ENCODE peak calls at places on chromosomes 4 and X, in ten cellular contexts. One of them, this sample, is unnamed.

GRCh38 chrX:112424166-112424565 is 255.6 kb downstream of the LHFPL1 start:
- DNase-seq in progenitor cell of endocrine pancreas: no peak
- DNase-seq in activated CD4-positive, alpha-beta T cell treated with anti-CD3 and anti-CD28 coated beads for 48 hours: no peak
- DNase-seq in NCI-H187: no peak
- DNase-seq in AML-193: no peak
- DNase-seq in activated CD8-positive, alpha-beta memory T cell treated with anti-CD3 and anti-CD28 coated beads for 48 hours: no peak
- DNase-seq in RWPE1: no peak
- DNase-seq in amniotic stem cell: no peak
- DNase-seq in ureter: no peak
- DNase-seq in effector memory CD8-positive, alpha-beta T cell: no peak
- DNase-seq in this sample: no peak

GRCh38 chr4:159248383-159249178 is 145.7 kb downstream of the RAPGEF2 start:
- DNase-seq in progenitor cell of endocrine pancreas: no peak
- DNase-seq in activated CD4-positive, alpha-beta T cell treated with anti-CD3 and anti-CD28 coated beads for 48 hours: no peak
- DNase-seq in NCI-H187: no peak
- DNase-seq in AML-193: no peak
- DNase-seq in activated CD8-positive, alpha-beta memory T cell treated with anti-CD3 and anti-CD28 coated beads for 48 hours: no peak
- DNase-seq in RWPE1: no peak
- DNase-seq in amniotic stem cell: no peak
- DNase-seq in ureter: no peak
- DNase-seq in effector memory CD8-positive, alpha-beta T cell: no peak
- DNase-seq in this sample: no peak

GRCh38 chr4:91373546-91373945 is 930.2 kb upstream of the GRID2 start:
- DNase-seq in progenitor cell of endocrine pancreas: no peak
- DNase-seq in activated CD4-positive, alpha-beta T cell treated with anti-CD3 and anti-CD28 coated beads for 48 hours: no peak
- DNase-seq in NCI-H187: no peak
- DNase-seq in AML-193: no peak
- DNase-seq in activated CD8-positive, alpha-beta memory T cell treated with anti-CD3 and anti-CD28 coated beads for 48 hours: no peak
- DNase-seq in RWPE1: no peak
- DNase-seq in amniotic stem cell: no peak
- DNase-seq in ureter: no peak
- DNase-seq in effector memory CD8-positive, alpha-beta T cell: no peak
- DNase-seq in this sample: no peak

GRCh38 chrX:101550825-101551767 is 749 bp downstream of the ARMCX1 start:
- DNase-seq in progenitor cell of endocrine pancreas: no peak
- DNase-seq in activated CD4-positive, alpha-beta T cell treated with anti-CD3 and anti-CD28 coated beads for 48 hours: peak
- DNase-seq in NCI-H187: no peak
- DNase-seq in AML-193: peak
- DNase-seq in activated CD8-positive, alpha-beta memory T cell treated with anti-CD3 and anti-CD28 coated beads for 48 hours: no peak
- DNase-seq in RWPE1: peak
- DNase-seq in amniotic stem cell: no peak
- DNase-seq in ureter: peak
- DNase-seq in effector memory CD8-positive, alpha-beta T cell: no peak
- DNase-seq in this sample: no peak

GRCh38 chrX:24999501-24999900 is 16.3 kb downstream of the ARX start:
- DNase-seq in progenitor cell of endocrine pancreas: no peak
- DNase-seq in activated CD4-positive, alpha-beta T cell treated with anti-CD3 and anti-CD28 coated beads for 48 hours: no peak
- DNase-seq in NCI-H187: no peak
- DNase-seq in AML-193: no peak
- DNase-seq in activated CD8-positive, alpha-beta memory T cell treated with anti-CD3 and anti-CD28 coated beads for 48 hours: no peak
- DNase-seq in RWPE1: no peak
- DNase-seq in amniotic stem cell: no peak
- DNase-seq in ureter: no peak
- DNase-seq in effector memory CD8-positive, alpha-beta T cell: no peak
- DNase-seq in this sample: no peak

GRCh38 chr4:132540797-132541196 is 608.3 kb upstream of the PCDH10 start:
- DNase-seq in progenitor cell of endocrine pancreas: no peak
- DNase-seq in activated CD4-positive, alpha-beta T cell treated with anti-CD3 and anti-CD28 coated beads for 48 hours: no peak
- DNase-seq in NCI-H187: no peak
- DNase-seq in AML-193: no peak
- DNase-seq in activated CD8-positive, alpha-beta memory T cell treated with anti-CD3 and anti-CD28 coated beads for 48 hours: no peak
- DNase-seq in RWPE1: no peak
- DNase-seq in amniotic stem cell: no peak
- DNase-seq in ureter: no peak
- DNase-seq in effector memory CD8-positive, alpha-beta T cell: no peak
- DNase-seq in this sample: no peak

GRCh38 chr4:184328022-184328736 is 110.5 kb upstream of the ENPP6 start:
- DNase-seq in progenitor cell of endocrine pancreas: no peak
- DNase-seq in activated CD4-positive, alpha-beta T cell treated with anti-CD3 and anti-CD28 coated beads for 48 hours: peak
- DNase-seq in NCI-H187: no peak
- DNase-seq in AML-193: no peak
- DNase-seq in activated CD8-positive, alpha-beta memory T cell treated with anti-CD3 and anti-CD28 coated beads for 48 hours: no peak
- DNase-seq in RWPE1: peak
- DNase-seq in amniotic stem cell: no peak
- DNase-seq in ureter: peak
- DNase-seq in effector memory CD8-positive, alpha-beta T cell: no peak
- DNase-seq in this sample: no peak

GRCh38 chr4:128468485-128468989 is 180.9 kb upstream of the PGRMC2 start:
- DNase-seq in progenitor cell of endocrine pancreas: no peak
- DNase-seq in activated CD4-positive, alpha-beta T cell treated with anti-CD3 and anti-CD28 coated beads for 48 hours: peak
- DNase-seq in NCI-H187: no peak
- DNase-seq in AML-193: no peak
- DNase-seq in activated CD8-positive, alpha-beta memory T cell treated with anti-CD3 and anti-CD28 coated beads for 48 hours: no peak
- DNase-seq in RWPE1: peak
- DNase-seq in amniotic stem cell: peak
- DNase-seq in ureter: peak
- DNase-seq in effector memory CD8-positive, alpha-beta T cell: no peak
- DNase-seq in this sample: peak

GRCh38 chr4:186651181-186651603 is 72.5 kb downstream of the FAT1 start:
- DNase-seq in progenitor cell of endocrine pancreas: no peak
- DNase-seq in activated CD4-positive, alpha-beta T cell treated with anti-CD3 and anti-CD28 coated beads for 48 hours: no peak
- DNase-seq in NCI-H187: no peak
- DNase-seq in AML-193: no peak
- DNase-seq in activated CD8-positive, alpha-beta memory T cell treated with anti-CD3 and anti-CD28 coated beads for 48 hours: no peak
- DNase-seq in RWPE1: no peak
- DNase-seq in amniotic stem cell: no peak
- DNase-seq in ureter: no peak
- DNase-seq in effector memory CD8-positive, alpha-beta T cell: no peak
- DNase-seq in this sample: no peak

GRCh38 chr4:141328550-141329173 is 108.0 kb downstream of the ZNF330 start:
- DNase-seq in progenitor cell of endocrine pancreas: no peak
- DNase-seq in activated CD4-positive, alpha-beta T cell treated with anti-CD3 and anti-CD28 coated beads for 48 hours: no peak
- DNase-seq in NCI-H187: no peak
- DNase-seq in AML-193: no peak
- DNase-seq in activated CD8-positive, alpha-beta memory T cell treated with anti-CD3 and anti-CD28 coated beads for 48 hours: no peak
- DNase-seq in RWPE1: no peak
- DNase-seq in amniotic stem cell: no peak
- DNase-seq in ureter: no peak
- DNase-seq in effector memory CD8-positive, alpha-beta T cell: no peak
- DNase-seq in this sample: no peak

GRCh38 chr4:15149842-15150592 is 147.7 kb downstream of the CPEB2 start:
- DNase-seq in progenitor cell of endocrine pancreas: peak
- DNase-seq in activated CD4-positive, alpha-beta T cell treated with anti-CD3 and anti-CD28 coated beads for 48 hours: no peak
- DNase-seq in NCI-H187: no peak
- DNase-seq in AML-193: peak
- DNase-seq in activated CD8-positive, alpha-beta memory T cell treated with anti-CD3 and anti-CD28 coated beads for 48 hours: no peak
- DNase-seq in RWPE1: peak
- DNase-seq in amniotic stem cell: peak
- DNase-seq in ureter: peak
- DNase-seq in effector memory CD8-positive, alpha-beta T cell: no peak
- DNase-seq in this sample: peak

GRCh38 chr4:147730333-147730732 is 1.6 kb upstream of the ARHGAP10 start:
- DNase-seq in progenitor cell of endocrine pancreas: no peak
- DNase-seq in activated CD4-positive, alpha-beta T cell treated with anti-CD3 and anti-CD28 coated beads for 48 hours: no peak
- DNase-seq in NCI-H187: no peak
- DNase-seq in AML-193: peak
- DNase-seq in activated CD8-positive, alpha-beta memory T cell treated with anti-CD3 and anti-CD28 coated beads for 48 hours: no peak
- DNase-seq in RWPE1: no peak
- DNase-seq in amniotic stem cell: no peak
- DNase-seq in ureter: no peak
- DNase-seq in effector memory CD8-positive, alpha-beta T cell: no peak
- DNase-seq in this sample: no peak

GRCh38 chr4:19224820-19225219 is 1026.9 kb upstream of the SLIT2 start:
- DNase-seq in progenitor cell of endocrine pancreas: no peak
- DNase-seq in activated CD4-positive, alpha-beta T cell treated with anti-CD3 and anti-CD28 coated beads for 48 hours: no peak
- DNase-seq in NCI-H187: no peak
- DNase-seq in AML-193: peak
- DNase-seq in activated CD8-positive, alpha-beta memory T cell treated with anti-CD3 and anti-CD28 coated beads for 48 hours: no peak
- DNase-seq in RWPE1: no peak
- DNase-seq in amniotic stem cell: peak
- DNase-seq in ureter: no peak
- DNase-seq in effector memory CD8-positive, alpha-beta T cell: no peak
- DNase-seq in this sample: no peak

GRCh38 chrX:16023790-16024734 is 99.3 kb upstream of the GRPR start:
- DNase-seq in progenitor cell of endocrine pancreas: no peak
- DNase-seq in activated CD4-positive, alpha-beta T cell treated with anti-CD3 and anti-CD28 coated beads for 48 hours: no peak
- DNase-seq in NCI-H187: no peak
- DNase-seq in AML-193: no peak
- DNase-seq in activated CD8-positive, alpha-beta memory T cell treated with anti-CD3 and anti-CD28 coated beads for 48 hours: no peak
- DNase-seq in RWPE1: peak
- DNase-seq in amniotic stem cell: no peak
- DNase-seq in ureter: no peak
- DNase-seq in effector memory CD8-positive, alpha-beta T cell: no peak
- DNase-seq in this sample: no peak

GRCh38 chr4:186191266-186192067 is at the start of gene CYP4V2:
- DNase-seq in progenitor cell of endocrine pancreas: peak
- DNase-seq in activated CD4-positive, alpha-beta T cell treated with anti-CD3 and anti-CD28 coated beads for 48 hours: peak
- DNase-seq in NCI-H187: peak
- DNase-seq in AML-193: peak
- DNase-seq in activated CD8-positive, alpha-beta memory T cell treated with anti-CD3 and anti-CD28 coated beads for 48 hours: peak
- DNase-seq in RWPE1: peak
- DNase-seq in amniotic stem cell: peak
- DNase-seq in ureter: peak
- DNase-seq in effector memory CD8-positive, alpha-beta T cell: peak
- DNase-seq in this sample: peak

GRCh38 chr4:78962597-78963115 is 23.4 kb upstream of the PAQR3 start:
- DNase-seq in progenitor cell of endocrine pancreas: no peak
- DNase-seq in activated CD4-positive, alpha-beta T cell treated with anti-CD3 and anti-CD28 coated beads for 48 hours: no peak
- DNase-seq in NCI-H187: no peak
- DNase-seq in AML-193: no peak
- DNase-seq in activated CD8-positive, alpha-beta memory T cell treated with anti-CD3 and anti-CD28 coated beads for 48 hours: no peak
- DNase-seq in RWPE1: no peak
- DNase-seq in amniotic stem cell: no peak
- DNase-seq in ureter: no peak
- DNase-seq in effector memory CD8-positive, alpha-beta T cell: no peak
- DNase-seq in this sample: no peak

GRCh38 chrX:115960440-115961084 is 210.0 kb upstream of the AGTR2 start:
- DNase-seq in progenitor cell of endocrine pancreas: no peak
- DNase-seq in activated CD4-positive, alpha-beta T cell treated with anti-CD3 and anti-CD28 coated beads for 48 hours: no peak
- DNase-seq in NCI-H187: peak
- DNase-seq in AML-193: no peak
- DNase-seq in activated CD8-positive, alpha-beta memory T cell treated with anti-CD3 and anti-CD28 coated beads for 48 hours: no peak
- DNase-seq in RWPE1: peak
- DNase-seq in amniotic stem cell: no peak
- DNase-seq in ureter: no peak
- DNase-seq in effector memory CD8-positive, alpha-beta T cell: no peak
- DNase-seq in this sample: no peak

GRCh38 chrX:153582896-153583295 is 16.0 kb downstream of the CCNQ start:
- DNase-seq in progenitor cell of endocrine pancreas: no peak
- DNase-seq in activated CD4-positive, alpha-beta T cell treated with anti-CD3 and anti-CD28 coated beads for 48 hours: peak
- DNase-seq in NCI-H187: no peak
- DNase-seq in AML-193: peak
- DNase-seq in activated CD8-positive, alpha-beta memory T cell treated with anti-CD3 and anti-CD28 coated beads for 48 hours: no peak
- DNase-seq in RWPE1: no peak
- DNase-seq in amniotic stem cell: no peak
- DNase-seq in ureter: no peak
- DNase-seq in effector memory CD8-positive, alpha-beta T cell: peak
- DNase-seq in this sample: no peak

GRCh38 chrX:118730500-118731247 is 3.3 kb downstream of the IL13RA1 start:
- DNase-seq in progenitor cell of endocrine pancreas: no peak
- DNase-seq in activated CD4-positive, alpha-beta T cell treated with anti-CD3 and anti-CD28 coated beads for 48 hours: no peak
- DNase-seq in NCI-H187: no peak
- DNase-seq in AML-193: no peak
- DNase-seq in activated CD8-positive, alpha-beta memory T cell treated with anti-CD3 and anti-CD28 coated beads for 48 hours: no peak
- DNase-seq in RWPE1: no peak
- DNase-seq in amniotic stem cell: no peak
- DNase-seq in ureter: no peak
- DNase-seq in effector memory CD8-positive, alpha-beta T cell: no peak
- DNase-seq in this sample: no peak

GRCh38 chrX:16664059-16664458 is 14.1 kb downstream of the S100G start:
- DNase-seq in progenitor cell of endocrine pancreas: no peak
- DNase-seq in activated CD4-positive, alpha-beta T cell treated with anti-CD3 and anti-CD28 coated beads for 48 hours: no peak
- DNase-seq in NCI-H187: no peak
- DNase-seq in AML-193: no peak
- DNase-seq in activated CD8-positive, alpha-beta memory T cell treated with anti-CD3 and anti-CD28 coated beads for 48 hours: no peak
- DNase-seq in RWPE1: no peak
- DNase-seq in amniotic stem cell: no peak
- DNase-seq in ureter: no peak
- DNase-seq in effector memory CD8-positive, alpha-beta T cell: no peak
- DNase-seq in this sample: no peak

GRCh38 chr4:102625232-102625930 is 124.2 kb downstream of the NFKB1 start:
- DNase-seq in progenitor cell of endocrine pancreas: no peak
- DNase-seq in activated CD4-positive, alpha-beta T cell treated with anti-CD3 and anti-CD28 coated beads for 48 hours: peak
- DNase-seq in NCI-H187: no peak
- DNase-seq in AML-193: peak
- DNase-seq in activated CD8-positive, alpha-beta memory T cell treated with anti-CD3 and anti-CD28 coated beads for 48 hours: no peak
- DNase-seq in RWPE1: no peak
- DNase-seq in amniotic stem cell: no peak
- DNase-seq in ureter: no peak
- DNase-seq in effector memory CD8-positive, alpha-beta T cell: peak
- DNase-seq in this sample: no peak

GRCh38 chrX:31209005-31209612 is 137.3 kb upstream of the FTHL17 start:
- DNase-seq in progenitor cell of endocrine pancreas: no peak
- DNase-seq in activated CD4-positive, alpha-beta T cell treated with anti-CD3 and anti-CD28 coated beads for 48 hours: no peak
- DNase-seq in NCI-H187: no peak
- DNase-seq in AML-193: no peak
- DNase-seq in activated CD8-positive, alpha-beta memory T cell treated with anti-CD3 and anti-CD28 coated beads for 48 hours: no peak
- DNase-seq in RWPE1: peak
- DNase-seq in amniotic stem cell: no peak
- DNase-seq in ureter: no peak
- DNase-seq in effector memory CD8-positive, alpha-beta T cell: no peak
- DNase-seq in this sample: no peak

GRCh38 chr4:37631551-37631950 is 54.6 kb downstream of the RELL1 start:
- DNase-seq in progenitor cell of endocrine pancreas: no peak
- DNase-seq in activated CD4-positive, alpha-beta T cell treated with anti-CD3 and anti-CD28 coated beads for 48 hours: no peak
- DNase-seq in NCI-H187: no peak
- DNase-seq in AML-193: no peak
- DNase-seq in activated CD8-positive, alpha-beta memory T cell treated with anti-CD3 and anti-CD28 coated beads for 48 hours: no peak
- DNase-seq in RWPE1: no peak
- DNase-seq in amniotic stem cell: no peak
- DNase-seq in ureter: no peak
- DNase-seq in effector memory CD8-positive, alpha-beta T cell: no peak
- DNase-seq in this sample: no peak